ENCODE peak calls at places on chromosomes 5 and 9, in five cellular contexts. N is PC-9, R is GM23248, C is PC-3, S is GM23338. O is an unnamed sample.

GRCh38 chr9:12906646-12907045 is 131.8 kb downstream of the LURAP1L start:
- DNase-seq in C (no peak), S (no peak), R (peak; percentile 64), N (no peak), O (no peak)

GRCh38 chr5:126808619-126809018 is 31.7 kb downstream of the LMNB1 start:
- DNase-seq in S (peak; percentile 35), R (peak; percentile 58), C (peak; percentile 57), N (no peak), O (peak; percentile 24)

GRCh38 chr9:90808890-90809685 is 7.5 kb downstream of the SYK start:
- DNase-seq in S (no peak), C (no peak), N (no peak), R (no peak), O (no peak)

GRCh38 chr5:57338068-57338848 is 144.4 kb downstream of the ACTBL2 start:
- DNase-seq in R (peak; percentile 50), N (peak; percentile 72), S (peak; percentile 82), C (peak; percentile 62), O (peak; percentile 67)

GRCh38 chr5:79077680-79078365 is 8.3 kb downstream of the BHMT2 start:
- DNase-seq in S (no peak), N (no peak), R (peak; percentile 47), C (no peak), O (no peak)

GRCh38 chr5:75361310-75361709 is 24.3 kb downstream of the HMGCR start:
- DNase-seq in C (no peak), N (no peak), S (no peak), R (no peak), O (no peak)

GRCh38 chr5:112257961-112258360 is 161.1 kb downstream of the EPB41L4A start:
- DNase-seq in R (no peak), N (no peak), C (no peak), S (no peak), O (no peak)

GRCh38 chr5:58751222-58751621 is 168.3 kb downstream of the RAB3C start:
- DNase-seq in C (peak; percentile 52), R (peak; percentile 18), N (no peak), S (no peak), O (no peak)

DNA sequence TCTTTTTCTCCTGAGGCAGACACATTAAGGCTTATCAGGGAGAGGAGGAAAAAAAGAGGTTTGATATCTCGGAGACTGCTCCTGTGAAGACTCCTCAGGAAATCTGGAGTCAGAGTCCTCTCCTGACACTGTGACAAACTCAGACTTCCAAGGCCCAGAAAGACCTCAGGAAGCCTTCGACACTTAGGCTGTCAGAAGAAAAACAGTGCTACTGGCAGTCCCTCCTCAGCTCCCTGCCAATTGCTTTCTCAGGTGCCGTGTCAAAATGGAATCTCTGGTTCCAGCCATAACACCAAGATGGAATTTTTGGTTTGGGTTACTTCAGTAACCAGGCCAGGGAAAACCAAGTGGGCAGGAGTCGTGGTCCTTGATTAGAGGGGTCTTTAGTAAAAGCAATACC is 4.1 kb downstream of the STK10 start:
- DNase-seq in R (no peak), N (no peak), C (no peak), S (no peak), O (no peak)
- H3F3A ChIP-seq in R (peaks cover 10% of the 10 kb centered on the region), N (peaks cover 25% of the 10 kb centered on the region), C (no peaks in the 10 kb centered on the region), S (peaks cover 15% of the 10 kb centered on the region), O (peaks cover 17% of the 10 kb centered on the region)

GRCh38 chr5:81639556-81639955 is 111.3 kb downstream of the SSBP2 start:
- DNase-seq in R (peak; percentile 35), N (no peak), C (no peak), S (no peak), O (no peak)
- TF ChIP-seq EZH2 in R (no peak), N (no peak), C (no peak), S (no peak), O (no peak)

GRCh38 chr9:19376931-19377330 is 3.1 kb downstream of the RPS6 start:
- DNase-seq in R (no peak), C (no peak), S (no peak), N (no peak), O (no peak)
- H3F3A ChIP-seq in R (peaks cover 89% of the 10 kb centered on the region), C (peaks cover 35% of the 10 kb centered on the region), S (peaks cover 45% of the 10 kb centered on the region), N (peaks cover 77% of the 10 kb centered on the region), O (peaks cover 89% of the 10 kb centered on the region)

GRCh38 chr5:38258319-38259061 is at the start of gene EGFLAM:
- DNase-seq in R (peak; percentile 44), S (peak; percentile 82), N (no peak), C (no peak), O (peak; percentile 84)
- TF ChIP-seq EZH2 in R (no peak), S (peak; percentile 23), N (no peak), C (peak; percentile 99), O (peak; percentile 86)

GRCh38 chr5:43039468-43040286 is 442 bp downstream of the ANXA2R start:
- DNase-seq in N (peak; percentile 51), C (peak; percentile 84), S (peak; percentile 60), R (peak; percentile 58), O (peak; percentile 82)

GRCh38 chr5:43041131-43041668 is 1.1 kb upstream of the ANXA2R start:
- DNase-seq in R (no peak), S (no peak), C (no peak), N (no peak), O (peak; percentile 16)

GRCh38 chr5:43041669-43042175 is 1.6 kb upstream of the ANXA2R start:
- DNase-seq in S (peak; percentile 57), C (peak; percentile 76), R (peak; percentile 90), N (peak; percentile 84), O (no peak)

GRCh38 chr5:43039115-43039467 is 1.0 kb downstream of the ANXA2R start:
- DNase-seq in S (no peak), R (no peak), C (no peak), N (no peak), O (no peak)

GRCh38 chr5:43040287-43041098 is at the start of gene ANXA2R:
- DNase-seq in R (peak; percentile 93), N (peak; percentile 94), S (peak; percentile 97), C (peak; percentile 100), O (peak; percentile 94)
- H3F3A ChIP-seq in R (peaks cover 27% of the 10 kb centered on the region), N (peaks cover 40% of the 10 kb centered on the region), S (peaks cover 50% of the 10 kb centered on the region), C (no peaks in the 10 kb centered on the region), O (peaks cover 67% of the 10 kb centered on the region)

GRCh38 chr5:16179936-16180788 is 571 bp upstream of the MARCHF11 start:
- DNase-seq in N (no peak), R (no peak), C (no peak), S (peak; percentile 61), O (peak; percentile 52)
- TF ChIP-seq EZH2 in N (no peak), R (peak; percentile 55), C (no peak), S (no peak), O (peak; percentile 76)

DNA sequence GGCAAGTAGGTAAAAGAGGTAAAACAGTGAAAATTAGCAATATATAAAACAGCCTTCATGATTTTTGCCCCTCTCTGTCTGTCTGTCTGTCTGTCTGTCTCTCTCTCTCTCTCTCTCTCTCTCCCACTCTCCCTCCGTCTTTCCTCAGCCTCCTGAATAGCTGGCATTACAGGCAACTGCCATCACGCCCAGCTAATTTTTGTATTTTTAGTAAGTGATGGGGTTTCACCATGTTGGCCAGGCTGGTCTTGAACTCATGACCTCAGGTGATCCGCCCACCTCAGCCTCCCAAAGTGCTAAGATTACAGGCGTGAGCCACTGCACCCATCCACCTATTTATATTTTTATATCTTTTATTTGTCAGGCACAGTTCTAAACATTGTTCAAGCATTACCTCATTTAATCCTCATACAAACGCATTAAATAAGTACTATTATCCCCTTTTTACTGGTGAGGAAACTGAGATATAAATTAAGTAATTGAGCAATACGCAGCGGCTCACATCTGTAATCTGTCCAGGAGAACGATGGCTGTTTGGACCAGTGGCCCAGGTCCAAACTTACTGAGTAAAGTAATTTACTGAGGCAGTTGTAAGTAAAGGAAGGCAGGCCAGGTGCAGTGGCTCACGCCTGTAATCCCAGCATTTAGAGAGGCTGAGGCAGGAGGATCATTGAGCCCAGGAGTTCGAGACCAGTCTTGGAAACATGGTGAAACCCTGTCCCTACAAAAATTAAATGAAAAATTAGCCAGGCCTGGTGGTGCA is 60.9 kb downstream of the UBE2R2 start:
- DNase-seq in C (no peak), S (no peak), N (no peak), R (no peak), O (no peak)
- H3F3A ChIP-seq in C (no peaks in the 10 kb centered on the region), S (no peaks in the 10 kb centered on the region), N (no peaks in the 10 kb centered on the region), R (peaks cover 14% of the 10 kb centered on the region), O (peaks cover 16% of the 10 kb centered on the region)

GRCh38 chr9:14346301-14346721 is 32.4 kb upstream of the NFIB start:
- DNase-seq in S (peak; percentile 75), C (no peak), R (no peak), N (no peak), O (peak; percentile 47)
- TF ChIP-seq EZH2 in S (no peak), C (no peak), R (no peak), N (no peak), O (peak; percentile 82)

GRCh38 chr9:22240619-22241018 is 206.0 kb upstream of the DMRTA1 start:
- DNase-seq in S (no peak), R (peak; percentile 67), N (peak; percentile 53), C (peak; percentile 76), O (no peak)

GRCh38 chr9:22238809-22239684 is 207.6 kb upstream of the DMRTA1 start:
- DNase-seq in R (peak; percentile 77), C (peak; percentile 51), N (peak; percentile 66), S (peak; percentile 48), O (peak; percentile 38)

GRCh38 chr9:22244141-22245011 is 202.2 kb upstream of the DMRTA1 start:
- DNase-seq in S (peak; percentile 69), C (peak; percentile 73), R (peak; percentile 78), N (no peak), O (peak; percentile 53)

GRCh38 chr9:22241024-22241423 is 205.6 kb upstream of the DMRTA1 start:
- DNase-seq in C (no peak), S (no peak), N (no peak), R (no peak), O (no peak)

GRCh38 chr9:22241611-22242010 is 205.0 kb upstream of the DMRTA1 start:
- DNase-seq in R (no peak), C (no peak), S (no peak), N (no peak), O (no peak)
- H3F3A ChIP-seq in R (peaks cover 8% of the 10 kb centered on the region), C (no peaks in the 10 kb centered on the region), S (no peaks in the 10 kb centered on the region), N (peaks cover 21% of the 10 kb centered on the region), O (no peaks in the 10 kb centered on the region)

O was measured in neural progenitor cell.